ENCODE peak calls at places on chromosomes 5 and 9, in ten cellular contexts. One of them, this sample, is unnamed.
A peak's percentile ranks its signal among the peaks of the same experiment; 100 is the strongest.

GRCh38 chr5:140296289-140296688 is 6.6 kb downstream of the PFDN1 start:
- DNase-seq in tibial nerve: no peak
- DNase-seq in stomach: no peak
- DNase-seq in body of pancreas: no peak
- DNase-seq in lower leg skin: no peak
- DNase-seq in HCT116: no peak
- DNase-seq in IMR-90: no peak
- DNase-seq in breast epithelium: no peak
- DNase-seq in heart left ventricle: no peak
- DNase-seq in A549: no peak
- DNase-seq in this sample: no peak

GRCh38 chr5:56759521-56759920 is 55.8 kb upstream of the MAP3K1 start:
- DNase-seq in tibial nerve: no peak
- DNase-seq in stomach: peak; percentile 62
- DNase-seq in body of pancreas: peak; percentile 57
- DNase-seq in lower leg skin: no peak
- DNase-seq in HCT116: no peak
- DNase-seq in IMR-90: no peak
- DNase-seq in breast epithelium: peak; percentile 61
- DNase-seq in heart left ventricle: no peak
- DNase-seq in A549: no peak
- DNase-seq in this sample: no peak

GRCh38 chr5:17497446-17497845 is 585 bp upstream of the TAF11L2 start:
- DNase-seq in tibial nerve: no peak
- DNase-seq in stomach: no peak
- DNase-seq in body of pancreas: no peak
- DNase-seq in lower leg skin: no peak
- DNase-seq in HCT116: no peak
- DNase-seq in IMR-90: no peak
- DNase-seq in breast epithelium: no peak
- DNase-seq in heart left ventricle: no peak
- DNase-seq in A549: no peak
- DNase-seq in this sample: no peak

GRCh38 chr5:68884893-68885292 is 208.9 kb upstream of the SLC30A5 start:
- DNase-seq in tibial nerve: no peak
- DNase-seq in stomach: no peak
- DNase-seq in body of pancreas: no peak
- DNase-seq in lower leg skin: no peak
- DNase-seq in HCT116: peak; percentile 7
- DNase-seq in IMR-90: no peak
- DNase-seq in breast epithelium: no peak
- DNase-seq in heart left ventricle: no peak
- DNase-seq in A549: peak; percentile 33
- DNase-seq in this sample: no peak

GRCh38 chr5:38846379-38846967 is 661 bp downstream of the OSMR start:
- DNase-seq in tibial nerve: no peak
- DNase-seq in stomach: no peak
- DNase-seq in body of pancreas: no peak
- DNase-seq in lower leg skin: no peak
- DNase-seq in HCT116: no peak
- DNase-seq in IMR-90: peak; percentile 25
- DNase-seq in breast epithelium: no peak
- DNase-seq in heart left ventricle: peak; percentile 37
- DNase-seq in A549: peak; percentile 36
- DNase-seq in this sample: no peak

GRCh38 chr5:99122976-99123375 is 194.2 kb upstream of the CHD1 start:
- DNase-seq in tibial nerve: no peak
- DNase-seq in stomach: no peak
- DNase-seq in body of pancreas: no peak
- DNase-seq in lower leg skin: no peak
- DNase-seq in HCT116: no peak
- DNase-seq in IMR-90: peak; percentile 1
- DNase-seq in breast epithelium: no peak
- DNase-seq in heart left ventricle: no peak
- DNase-seq in A549: no peak
- DNase-seq in this sample: no peak

GRCh38 chr5:133706732-133707430 is 94.5 kb upstream of the FSTL4 start:
- DNase-seq in tibial nerve: no peak
- DNase-seq in stomach: no peak
- DNase-seq in body of pancreas: no peak
- DNase-seq in lower leg skin: peak; percentile 68
- DNase-seq in HCT116: no peak
- DNase-seq in IMR-90: no peak
- DNase-seq in breast epithelium: no peak
- DNase-seq in heart left ventricle: no peak
- DNase-seq in A549: no peak
- DNase-seq in this sample: no peak

GRCh38 chr9:7137571-7137970 is 379.8 kb downstream of the KDM4C start:
- DNase-seq in tibial nerve: no peak
- DNase-seq in stomach: no peak
- DNase-seq in body of pancreas: no peak
- DNase-seq in lower leg skin: no peak
- DNase-seq in HCT116: no peak
- DNase-seq in IMR-90: no peak
- DNase-seq in breast epithelium: no peak
- DNase-seq in heart left ventricle: no peak
- DNase-seq in A549: no peak
- DNase-seq in this sample: no peak

GRCh38 chr9:116383956-116384355 is 230.4 kb downstream of the PAPPA start:
- DNase-seq in tibial nerve: no peak
- DNase-seq in stomach: no peak
- DNase-seq in body of pancreas: no peak
- DNase-seq in lower leg skin: no peak
- DNase-seq in HCT116: no peak
- DNase-seq in IMR-90: peak; percentile 73
- DNase-seq in breast epithelium: no peak
- DNase-seq in heart left ventricle: no peak
- DNase-seq in A549: no peak
- DNase-seq in this sample: no peak

GRCh38 chr5:151077419-151077818 is 3.4 kb downstream of the TNIP1 start:
- DNase-seq in tibial nerve: no peak
- DNase-seq in stomach: no peak
- DNase-seq in body of pancreas: no peak
- DNase-seq in lower leg skin: no peak
- DNase-seq in HCT116: no peak
- DNase-seq in IMR-90: no peak
- DNase-seq in breast epithelium: no peak
- DNase-seq in heart left ventricle: no peak
- DNase-seq in A549: no peak
- DNase-seq in this sample: no peak

GRCh38 chr5:151079838-151080619 is 805 bp downstream of the TNIP1 start:
- DNase-seq in tibial nerve: no peak
- DNase-seq in stomach: no peak
- DNase-seq in body of pancreas: no peak
- DNase-seq in lower leg skin: no peak
- DNase-seq in HCT116: no peak
- DNase-seq in IMR-90: peak; percentile 82
- DNase-seq in breast epithelium: no peak
- DNase-seq in heart left ventricle: no peak
- DNase-seq in A549: peak; percentile 54
- DNase-seq in this sample: no peak

GRCh38 chr5:151080620-151081425 is at the start of gene TNIP1:
- DNase-seq in tibial nerve: peak; percentile 84
- DNase-seq in stomach: peak; percentile 96
- DNase-seq in body of pancreas: peak; percentile 93
- DNase-seq in lower leg skin: peak; percentile 98
- DNase-seq in HCT116: peak; percentile 58
- DNase-seq in IMR-90: peak; percentile 88
- DNase-seq in breast epithelium: peak; percentile 88
- DNase-seq in heart left ventricle: peak; percentile 98
- DNase-seq in A549: peak; percentile 88
- DNase-seq in this sample: peak; percentile 97

GRCh38 chr5:151076616-151077015 is 4.2 kb downstream of the TNIP1 start:
- DNase-seq in tibial nerve: no peak
- DNase-seq in stomach: no peak
- DNase-seq in body of pancreas: no peak
- DNase-seq in lower leg skin: no peak
- DNase-seq in HCT116: no peak
- DNase-seq in IMR-90: no peak
- DNase-seq in breast epithelium: no peak
- DNase-seq in heart left ventricle: no peak
- DNase-seq in A549: no peak
- DNase-seq in this sample: no peak

GRCh38 chr5:151078490-151079262 is 2.2 kb downstream of the TNIP1 start:
- DNase-seq in tibial nerve: no peak
- DNase-seq in stomach: no peak
- DNase-seq in body of pancreas: no peak
- DNase-seq in lower leg skin: no peak
- DNase-seq in HCT116: no peak
- DNase-seq in IMR-90: no peak
- DNase-seq in breast epithelium: no peak
- DNase-seq in heart left ventricle: no peak
- DNase-seq in A549: no peak
- DNase-seq in this sample: peak; percentile 54
- H3K4me3 ChIP-seq in tibial nerve: no peak overlapping the region
- H3K4me3 ChIP-seq in stomach: no peak overlapping the region
- H3K4me3 ChIP-seq in body of pancreas: no peak overlapping the region
- H3K4me3 ChIP-seq in lower leg skin: no peak overlapping the region
- H3K4me3 ChIP-seq in HCT116: no peak overlapping the region
- H3K4me3 ChIP-seq in IMR-90: no peak overlapping the region
- H3K4me3 ChIP-seq in breast epithelium: no peak overlapping the region
- H3K4me3 ChIP-seq in heart left ventricle: no peak overlapping the region
- H3K4me3 ChIP-seq in A549: no peak overlapping the region
- H3K4me3 ChIP-seq in this sample: no peak overlapping the region

GRCh38 chr5:179495906-179496455 is 54.4 kb upstream of the RUFY1 start:
- DNase-seq in tibial nerve: no peak
- DNase-seq in stomach: no peak
- DNase-seq in body of pancreas: no peak
- DNase-seq in lower leg skin: no peak
- DNase-seq in HCT116: no peak
- DNase-seq in IMR-90: no peak
- DNase-seq in breast epithelium: no peak
- DNase-seq in heart left ventricle: no peak
- DNase-seq in A549: no peak
- DNase-seq in this sample: no peak
- TF ChIP-seq CTCF in tibial nerve: no peak
- TF ChIP-seq CTCF in stomach: no peak
- TF ChIP-seq CTCF in body of pancreas: no peak
- TF ChIP-seq CTCF in lower leg skin: no peak
- TF ChIP-seq CTCF in HCT116: no peak
- TF ChIP-seq CTCF in IMR-90: peak; percentile 8
- TF ChIP-seq CTCF in breast epithelium: no peak
- TF ChIP-seq CTCF in heart left ventricle: no peak
- TF ChIP-seq CTCF in A549: peak; percentile 13
- TF ChIP-seq CTCF in this sample: no peak

DNA sequence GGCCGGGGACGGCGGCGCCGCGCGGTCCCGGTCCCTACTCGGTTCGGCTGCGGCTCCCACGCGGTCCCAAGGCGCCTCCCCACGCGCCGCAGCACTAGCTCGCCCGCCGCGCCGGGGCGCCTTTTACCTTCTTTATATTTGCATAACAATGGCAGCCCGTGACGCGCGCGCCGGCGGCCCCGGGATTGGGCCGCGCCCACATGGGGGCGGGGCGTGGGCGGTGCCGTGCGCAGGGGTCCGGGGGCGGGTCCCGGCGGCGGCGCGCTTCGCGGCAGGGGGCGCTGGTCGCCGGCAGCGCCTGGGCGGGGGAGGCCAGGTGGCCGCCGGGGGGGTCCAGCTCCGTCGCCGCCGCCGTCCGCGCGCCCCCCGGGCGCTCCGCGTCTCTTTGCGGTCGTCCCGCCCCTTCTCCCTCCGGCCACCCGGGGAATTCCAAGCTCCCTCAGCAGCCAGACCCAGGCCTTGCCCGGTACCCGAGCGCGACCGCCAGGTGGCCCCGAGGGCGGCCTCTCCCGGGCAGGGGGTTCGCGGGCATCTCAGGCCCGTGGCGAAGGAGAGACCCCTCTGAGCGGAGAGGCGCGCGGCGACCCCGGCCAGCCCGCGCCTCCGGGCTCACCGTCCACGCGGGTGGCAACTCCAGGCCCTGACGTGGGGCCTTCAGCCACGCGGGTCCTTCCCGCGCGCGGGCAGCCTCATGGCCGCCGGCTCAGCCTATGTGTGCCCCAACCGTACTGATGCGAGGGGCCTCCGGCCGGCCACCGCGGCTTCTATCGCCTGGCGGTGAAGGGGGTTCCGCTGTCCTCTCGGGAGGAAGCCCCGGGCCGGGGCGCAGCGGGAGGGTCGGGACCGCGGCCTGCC is at the start of gene NRARP:
- DNase-seq in tibial nerve: peak; percentile 68
- DNase-seq in stomach: peak; percentile 96
- DNase-seq in body of pancreas: peak; percentile 92
- DNase-seq in lower leg skin: peak; percentile 97
- DNase-seq in HCT116: peak; percentile 60
- DNase-seq in IMR-90: peak; percentile 64
- DNase-seq in breast epithelium: peak; percentile 89
- DNase-seq in heart left ventricle: peak; percentile 96
- DNase-seq in A549: peak; percentile 77
- DNase-seq in this sample: peak; percentile 95
- TF ChIP-seq POLR2A in tibial nerve: peak; percentile 22
- TF ChIP-seq POLR2A in stomach: no peak
- TF ChIP-seq POLR2A in body of pancreas: peak; percentile 81
- TF ChIP-seq POLR2A in lower leg skin: no peak
- TF ChIP-seq POLR2A in HCT116: peak; percentile 94
- TF ChIP-seq POLR2A in IMR-90: peak; percentile 25
- TF ChIP-seq POLR2A in breast epithelium: no peak
- TF ChIP-seq POLR2A in heart left ventricle: peak; percentile 91
- TF ChIP-seq POLR2A in A549: peak; percentile 97
- TF ChIP-seq POLR2A in this sample: peak; percentile 65

GRCh38 chr5:100776244-100776643 is 126.8 kb downstream of the ST8SIA4 start:
- DNase-seq in tibial nerve: no peak
- DNase-seq in stomach: no peak
- DNase-seq in body of pancreas: no peak
- DNase-seq in lower leg skin: no peak
- DNase-seq in HCT116: no peak
- DNase-seq in IMR-90: peak; percentile 10
- DNase-seq in breast epithelium: no peak
- DNase-seq in heart left ventricle: no peak
- DNase-seq in A549: no peak
- DNase-seq in this sample: no peak

GRCh38 chr5:100777680-100778281 is 125.3 kb downstream of the ST8SIA4 start:
- DNase-seq in tibial nerve: no peak
- DNase-seq in stomach: no peak
- DNase-seq in body of pancreas: no peak
- DNase-seq in lower leg skin: no peak
- DNase-seq in HCT116: peak; percentile 29
- DNase-seq in IMR-90: peak; percentile 89
- DNase-seq in breast epithelium: no peak
- DNase-seq in heart left ventricle: no peak
- DNase-seq in A549: no peak
- DNase-seq in this sample: peak; percentile 37

GRCh38 chr5:100779669-100780375 is 123.3 kb downstream of the ST8SIA4 start:
- DNase-seq in tibial nerve: no peak
- DNase-seq in stomach: no peak
- DNase-seq in body of pancreas: no peak
- DNase-seq in lower leg skin: no peak
- DNase-seq in HCT116: no peak
- DNase-seq in IMR-90: no peak
- DNase-seq in breast epithelium: no peak
- DNase-seq in heart left ventricle: no peak
- DNase-seq in A549: no peak
- DNase-seq in this sample: peak; percentile 19

DNA sequence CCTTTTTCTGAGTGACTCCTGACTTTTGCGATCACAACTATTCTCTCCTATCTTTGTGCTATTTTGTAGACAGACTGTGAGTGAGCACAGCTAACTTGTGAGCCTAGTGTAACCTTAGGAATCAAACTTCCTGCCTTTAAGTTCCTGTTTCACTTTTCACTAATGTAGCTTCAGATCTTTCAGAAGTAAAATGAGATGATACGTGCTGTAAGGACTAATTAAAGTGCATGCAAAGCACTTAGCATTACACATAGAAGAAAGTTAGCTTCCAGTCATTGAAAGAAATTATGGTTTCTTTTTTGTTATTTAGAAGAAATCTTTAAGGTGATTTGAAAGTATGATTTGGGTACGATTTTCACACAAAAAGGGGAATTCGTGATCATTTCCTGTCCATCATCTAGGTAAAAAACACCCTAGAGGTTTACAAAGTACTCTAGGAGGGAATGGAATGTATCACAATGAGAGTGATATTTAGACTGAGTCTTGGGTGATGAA is 122.7 kb downstream of the ST8SIA4 start:
- DNase-seq in tibial nerve: no peak
- DNase-seq in stomach: no peak
- DNase-seq in body of pancreas: no peak
- DNase-seq in lower leg skin: no peak
- DNase-seq in HCT116: no peak
- DNase-seq in IMR-90: no peak
- DNase-seq in breast epithelium: no peak
- DNase-seq in heart left ventricle: no peak
- DNase-seq in A549: no peak
- DNase-seq in this sample: no peak
- H3K4me3 ChIP-seq in tibial nerve: no peak overlapping the region
- H3K4me3 ChIP-seq in stomach: no peak overlapping the region
- H3K4me3 ChIP-seq in body of pancreas: no peak overlapping the region
- H3K4me3 ChIP-seq in lower leg skin: no peak overlapping the region
- H3K4me3 ChIP-seq in HCT116: no peak overlapping the region
- H3K4me3 ChIP-seq in IMR-90: no peak overlapping the region
- H3K4me3 ChIP-seq in breast epithelium: no peak overlapping the region
- H3K4me3 ChIP-seq in heart left ventricle: peak overlapping the region; percentile 1
- H3K4me3 ChIP-seq in A549: no peak overlapping the region
- H3K4me3 ChIP-seq in this sample: no peak overlapping the region

This sample was measured in transverse colon.